ENCODE peak calls at places on chromosomes 1 and 21, in seven cellular contexts. G is endodermal cell, V is WERI-Rb-1, N is tibial nerve, R is GM23248, A is choroid plexus epithelial cell, M is keratinocyte. Q is an unnamed sample.

GRCh38 chr1:162899422-162900168 is 38.6 kb upstream of the CCDC190 start:
- DNase-seq in N (no peak), A (peak; percentile 98), V (no peak), R (peak; percentile 95), M (no peak), G (no peak), Q (peak; percentile 63)

GRCh38 chr1:22600071-22600816 is 36.2 kb upstream of the C1QA start:
- DNase-seq in A (no peak), V (no peak), G (peak; percentile 77), M (no peak), R (no peak), N (no peak), Q (no peak)

GRCh38 chr1:109304221-109304915 is 2.4 kb downstream of the MYBPHL start:
- DNase-seq in G (no peak), N (peak; percentile 36), R (no peak), M (no peak), V (no peak), A (no peak), Q (no peak)

GRCh38 chr1:223556414-223557124 is 108.9 kb downstream of the CAPN8 start:
- DNase-seq in A (peak; percentile 28), R (peak; percentile 34), M (peak; percentile 7), G (peak; percentile 92), N (no peak), V (peak; percentile 60), Q (peak; percentile 4)

GRCh38 chr21:34348890-34349519 is 14.8 kb upstream of the KCNE2 start:
- DNase-seq in M (no peak), G (no peak), V (no peak), A (no peak), R (no peak), N (no peak), Q (no peak)

GRCh38 chr1:42456754-42457089 is 379 bp downstream of the PPCS start:
- DNase-seq in V (peak; percentile 36), A (peak; percentile 68), R (peak; percentile 80), G (no peak), M (no peak), N (peak; percentile 18), Q (peak; percentile 51)

GRCh38 chr21:44706706-44707615 is 4.4 kb downstream of the TSPEAR start:
- DNase-seq in R (no peak), G (peak; percentile 74), N (no peak), V (peak; percentile 6), M (no peak), A (no peak), Q (no peak)

GRCh38 chr21:41678016-41678935 is 88.6 kb downstream of the RIPK4 start:
- DNase-seq in N (no peak), R (peak; percentile 32), G (peak; percentile 76), M (peak; percentile 72), V (no peak), A (no peak), Q (no peak)

GRCh38 chr1:248805905-248806304 is 19.8 kb downstream of the SH3BP5L start:
- DNase-seq in N (no peak), V (no peak), A (peak; percentile 18), G (peak; percentile 10), M (no peak), R (no peak), Q (no peak)

GRCh38 chr21:28110074-28110473 is 882.6 kb downstream of the LTN1 start:
- DNase-seq in N (no peak), M (no peak), V (no peak), G (no peak), A (no peak), R (no peak), Q (no peak)

GRCh38 chr1:97740891-97741290 is 179.9 kb downstream of the DPYD start:
- DNase-seq in V (no peak), G (peak; percentile 54), R (no peak), A (no peak), M (no peak), N (no peak), Q (no peak)

GRCh38 chr1:10965621-10966226 is 46.7 kb upstream of the TARDBP start:
- DNase-seq in G (peak; percentile 38), A (peak; percentile 19), N (no peak), M (no peak), R (peak; percentile 33), V (no peak), Q (no peak)

GRCh38 chr1:19315378-19316206 is 3.5 kb downstream of the SLC66A1 start:
- DNase-seq in N (no peak), R (peak; percentile 59), G (no peak), V (peak; percentile 68), A (peak; percentile 57), M (no peak), Q (peak; percentile 40)

GRCh38 chr1:109620396-109620817 is 770 bp downstream of the AMPD2 start:
- DNase-seq in R (peak; percentile 81), N (no peak), M (no peak), A (peak; percentile 54), G (peak; percentile 79), V (no peak), Q (peak; percentile 81)

GRCh38 chr21:24076179-24076578 is 1531.1 kb downstream of the MRPL39 start:
- DNase-seq in M (no peak), A (peak; percentile 14), R (no peak), N (no peak), G (no peak), V (no peak), Q (peak; percentile 63)

GRCh38 chr1:177024623-177025022 is 139.9 kb downstream of the ASTN1 start:
- DNase-seq in V (no peak), A (no peak), N (no peak), G (no peak), M (no peak), R (peak; percentile 2), Q (no peak)

GRCh38 chr1:159076753-159077656 is at the start of gene AIM2:
- DNase-seq in A (no peak), N (no peak), R (peak; percentile 87), G (no peak), V (no peak), M (no peak), Q (peak; percentile 30)

GRCh38 chr1:15102646-15103045 is 50.9 kb upstream of the TMEM51 start:
- DNase-seq in R (no peak), G (no peak), M (no peak), V (no peak), A (no peak), N (no peak), Q (no peak)

GRCh38 chr21:17442174-17442573 is 70.7 kb upstream of the CXADR start:
- DNase-seq in V (no peak), R (no peak), A (no peak), G (no peak), N (no peak), M (no peak), Q (no peak)

GRCh38 chr1:143660354-143660941 is 311.3 kb downstream of the FAM72C start:
- DNase-seq in R (no peak), M (no peak), N (no peak), A (no peak), V (no peak), G (no peak), Q (no peak)

GRCh38 chr1:162391790-162392563 is 10.4 kb downstream of the C1orf226 start:
- DNase-seq in G (peak; percentile 60), R (peak; percentile 67), A (peak; percentile 80), M (no peak), V (peak; percentile 67), N (no peak), Q (peak; percentile 79)

GRCh38 chr1:158930504-158930903 is 848 bp upstream of the PYHIN1 start:
- DNase-seq in G (no peak), M (no peak), V (no peak), N (no peak), A (no peak), R (no peak), Q (no peak)

GRCh38 chr1:119978018-119978505 is 81.7 kb upstream of the ADAM30 start:
- DNase-seq in M (no peak), V (no peak), A (no peak), N (no peak), G (no peak), R (no peak), Q (peak; percentile 54)

GRCh38 chr1:181103404-181103803 is 14.9 kb downstream of the IER5 start:
- DNase-seq in N (no peak), R (no peak), A (no peak), M (no peak), V (no peak), G (no peak), Q (no peak)
- H3K4me3 ChIP-seq in N (no peak overlapping the region), R (peak overlapping the region; percentile 97), A (no peak overlapping the region), M (no peak overlapping the region), V (no peak overlapping the region), G (peak overlapping the region; percentile 78), Q (no peak overlapping the region)

DNA sequence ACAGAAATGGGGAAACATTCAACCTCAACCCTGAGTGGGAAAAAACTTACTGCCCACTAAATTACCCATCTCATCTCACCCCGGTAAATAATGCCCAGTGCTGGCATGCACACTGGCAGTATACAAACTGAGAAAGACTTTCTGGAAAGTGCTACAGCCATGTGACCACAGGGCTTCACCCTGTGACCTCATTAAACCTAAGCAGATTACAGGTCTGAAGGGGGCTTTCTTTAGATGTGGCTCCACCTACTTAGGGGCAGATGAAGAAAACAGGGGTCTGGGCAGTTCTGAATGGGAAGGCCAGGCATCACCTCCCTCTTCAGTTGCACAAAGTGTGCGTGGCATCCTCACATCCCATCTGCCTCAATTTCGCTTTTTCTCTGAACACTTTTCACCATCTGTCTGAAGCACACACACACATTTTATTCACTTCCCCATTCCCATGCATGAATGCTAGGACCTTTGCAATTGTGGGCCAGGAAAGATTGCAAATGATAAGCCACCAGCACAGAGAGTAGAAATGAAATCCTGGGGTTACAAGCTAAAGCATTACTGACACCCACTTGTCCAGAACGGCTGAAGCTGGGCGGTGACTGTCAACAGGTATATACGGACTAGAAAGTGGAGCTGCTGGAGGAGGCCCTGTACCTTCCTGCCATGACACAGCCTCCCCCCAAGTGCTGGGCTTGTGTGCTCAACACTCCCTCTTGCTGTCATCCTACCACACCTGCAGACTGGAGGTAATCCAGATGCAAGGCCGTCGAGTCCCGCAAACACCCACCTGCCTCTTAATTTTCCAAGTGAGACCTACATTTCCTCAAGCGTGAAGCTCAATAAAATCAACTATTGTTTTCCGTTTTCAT is 2.7 kb downstream of the NADK start:
- DNase-seq in V (no peak), G (no peak), M (no peak), R (no peak), A (no peak), N (no peak), Q (no peak)
- H3K4me3 ChIP-seq in V (no peak overlapping the region), G (peak overlapping the region; percentile 5), M (no peak overlapping the region), R (peak overlapping the region; percentile 2), A (no peak overlapping the region), N (no peak overlapping the region), Q (peak overlapping the region; percentile 57)

GRCh38 chr1:68046423-68046822 is 4.0 kb downstream of the DIRAS3 start:
- DNase-seq in G (no peak), R (no peak), V (peak; percentile 21), M (no peak), A (no peak), N (no peak), Q (no peak)
- H3K4me3 ChIP-seq in G (no peak overlapping the region), R (no peak overlapping the region), V (peak overlapping the region; percentile 52), M (no peak overlapping the region), A (no peak overlapping the region), N (no peak overlapping the region), Q (no peak overlapping the region)

GRCh38 chr1:47002211-47002610 is 21.3 kb upstream of the CYP4X1 start:
- DNase-seq in A (peak; percentile 28), N (no peak), V (no peak), G (no peak), M (no peak), R (peak; percentile 7), Q (no peak)

DNA sequence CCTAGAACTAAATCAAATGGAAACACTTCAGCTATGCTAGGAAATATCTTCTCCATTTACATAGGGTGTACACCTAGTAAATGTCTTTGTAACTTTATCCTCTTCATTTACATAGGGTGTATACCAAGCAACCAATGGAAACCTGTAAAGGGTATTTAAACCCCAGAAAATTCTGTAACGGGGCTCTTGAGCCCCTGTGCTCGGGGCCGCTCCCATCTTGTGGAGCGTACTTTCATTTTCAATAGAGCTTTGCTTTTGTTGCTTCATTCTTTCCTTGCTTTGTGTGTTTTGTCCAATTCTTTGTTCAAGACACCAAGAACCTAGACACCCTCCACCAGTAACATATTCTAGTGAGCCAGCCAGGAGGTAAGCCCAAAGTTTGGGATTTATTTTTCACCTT is 19.5 kb upstream of the CYP4X1 start:
- DNase-seq in N (no peak), A (no peak), G (no peak), M (no peak), V (no peak), R (no peak), Q (no peak)
- H3K4me3 ChIP-seq in N (no peak overlapping the region), A (no peak overlapping the region), G (no peak overlapping the region), M (no peak overlapping the region), V (no peak overlapping the region), R (no peak overlapping the region), Q (no peak overlapping the region)

Q was measured in adipocyte.